ENCODE peak calls at places on chromosomes 1 and 21, in seven cellular contexts. C, V, I, G, D, U and P are unnamed samples.

GRCh38 chr1:201400257-201401230 is 1.4 kb upstream of the LAD1 start:
- DNase-seq in G (no peak), I (no peak), D (no peak), C (no peak), V (no peak), U (no peak), P (no peak)

GRCh38 chr1:198096390-198096789 is 60.4 kb upstream of the NEK7 start:
- DNase-seq in I (peak; percentile 41), U (no peak), D (no peak), G (no peak), C (no peak), V (no peak), P (no peak)

GRCh38 chr21:46063734-46064680 is 33.9 kb upstream of the COL6A2 start:
- DNase-seq in U (no peak), D (no peak), V (no peak), I (no peak), C (no peak), G (no peak), P (no peak)

GRCh38 chr1:225848044-225848955 is 33.9 kb downstream of the TMEM63A start:
- DNase-seq in C (no peak), V (no peak), G (peak; percentile 45), U (no peak), D (no peak), I (no peak), P (no peak)

GRCh38 chr21:41864311-41865001 is 14.7 kb downstream of the PRDM15 start:
- DNase-seq in I (no peak), C (no peak), V (no peak), D (no peak), G (no peak), U (no peak), P (no peak)

GRCh38 chr1:168513656-168514404 is 30.0 kb downstream of the XCL2 start:
- DNase-seq in U (no peak), D (no peak), V (no peak), I (no peak), G (peak; percentile 9), C (no peak), P (no peak)

GRCh38 chr1:223225061-223225460 is 82.0 kb upstream of the TLR5 start:
- DNase-seq in C (no peak), I (no peak), D (no peak), G (no peak), V (no peak), U (no peak), P (no peak)

GRCh38 chr1:221237587-221237986 is 358.3 kb downstream of the HLX start:
- DNase-seq in V (no peak), D (no peak), I (no peak), G (no peak), C (no peak), U (no peak), P (no peak)

GRCh38 chr1:234718509-234719453 is 108.8 kb upstream of the IRF2BP2 start:
- DNase-seq in D (no peak), V (no peak), U (peak; percentile 82), C (no peak), G (no peak), I (no peak), P (no peak)

GRCh38 chr1:44154665-44155064 is 13.2 kb upstream of the KLF18 start:
- DNase-seq in G (no peak), U (peak; percentile 8), D (peak; percentile 79), I (peak; percentile 79), C (no peak), V (no peak), P (no peak)

GRCh38 chr21:42411197-42411869 is 7.6 kb downstream of the UBASH3A start:
- DNase-seq in U (peak; percentile 32), C (no peak), I (peak; percentile 56), D (no peak), G (peak; percentile 44), V (no peak), P (no peak)

GRCh38 chr1:67459068-67459467 is 28.9 kb upstream of the SERBP1 start:
- DNase-seq in I (peak; percentile 69), C (no peak), U (no peak), G (no peak), V (peak; percentile 39), D (no peak), P (no peak)

GRCh38 chr1:236998571-236998970 is 5.7 kb downstream of the MT1HL1 start:
- DNase-seq in V (no peak), U (no peak), I (no peak), D (no peak), C (no peak), G (no peak), P (no peak)

GRCh38 chr1:179251675-179252074 is 22.2 kb upstream of the ABL2 start:
- DNase-seq in V (no peak), I (peak; percentile 38), C (peak; percentile 48), U (peak; percentile 44), G (peak; percentile 44), D (no peak), P (no peak)

GRCh38 chr1:76832521-76832920 is 34.8 kb upstream of the ST6GALNAC5 start:
- DNase-seq in G (no peak), U (no peak), D (no peak), C (no peak), V (no peak), I (no peak), P (no peak)

GRCh38 chr1:185894806-185895205 is 160.6 kb downstream of the HMCN1 start:
- DNase-seq in I (no peak), C (peak; percentile 49), G (no peak), U (no peak), V (no peak), D (no peak), P (no peak)

GRCh38 chr1:207866471-207867135 is 44.3 kb downstream of the CD34 start:
- DNase-seq in I (no peak), V (no peak), D (no peak), C (no peak), U (no peak), G (peak; percentile 45), P (no peak)

GRCh38 chr1:44616991-44617702 is 57.1 kb downstream of the TMEM53 start:
- DNase-seq in V (no peak), D (no peak), I (peak; percentile 72), G (no peak), C (no peak), U (no peak), P (no peak)

GRCh38 chr1:44220001-44220751 is 6.9 kb downstream of the DMAP1 start:
- DNase-seq in I (no peak), V (no peak), D (no peak), G (no peak), C (no peak), U (no peak), P (no peak)

GRCh38 chr21:39182016-39182415 is 1.2 kb downstream of the PSMG1 start:
- DNase-seq in C (peak; percentile 17), V (no peak), G (peak; percentile 42), D (no peak), U (no peak), I (no peak), P (no peak)

GRCh38 chr21:35202431-35202830 is 153.3 kb upstream of the RUNX1 start:
- DNase-seq in C (peak; percentile 17), G (no peak), D (no peak), V (no peak), I (no peak), U (no peak), P (no peak)

GRCh38 chr21:29748391-29749167 is 191.2 kb downstream of the GRIK1 start:
- DNase-seq in C (no peak), U (no peak), V (no peak), I (no peak), G (no peak), D (no peak), P (no peak)

GRCh38 chr1:235149824-235150223 is 11.2 kb downstream of the RBM34 start:
- DNase-seq in V (no peak), D (no peak), G (no peak), I (no peak), U (no peak), C (no peak), P (no peak)

GRCh38 chr1:62778208-62778607 is 5.7 kb upstream of the ATG4C start:
- DNase-seq in U (no peak), D (no peak), I (peak; percentile 43), C (no peak), V (no peak), G (no peak), P (no peak)

GRCh38 chr1:55718758-55719671 is 503.9 kb upstream of the USP24 start:
- DNase-seq in U (peak; percentile 73), I (peak; percentile 11), G (no peak), V (peak; percentile 50), D (no peak), C (no peak), P (no peak)
- H3K27ac ChIP-seq in U (no peak overlapping the region), I (no peak overlapping the region), G (no peak overlapping the region), V (no peak overlapping the region), D (no peak overlapping the region), C (no peak overlapping the region), P (no peak overlapping the region)

GRCh38 chr1:93616996-93617669 is 64.5 kb downstream of the BCAR3 start:
- DNase-seq in V (no peak), G (no peak), D (no peak), I (no peak), C (peak; percentile 77), U (peak; percentile 46), P (no peak)

GRCh38 chr1:93615201-93616150 is 66.2 kb downstream of the BCAR3 start:
- DNase-seq in V (no peak), U (peak; percentile 80), D (no peak), C (peak; percentile 28), I (peak; percentile 76), G (peak; percentile 44), P (no peak)

GRCh38 chr1:93617670-93618488 is 63.8 kb downstream of the BCAR3 start:
- DNase-seq in C (no peak), I (no peak), V (no peak), U (peak; percentile 94), D (no peak), G (no peak), P (no peak)

GRCh38 chr1:93614550-93615200 is 67.0 kb downstream of the BCAR3 start:
- DNase-seq in I (no peak), D (no peak), G (no peak), U (peak; percentile 45), C (no peak), V (no peak), P (peak; percentile 26)

GRCh38 chr1:93616221-93616995 is 65.2 kb downstream of the BCAR3 start:
- DNase-seq in G (no peak), I (no peak), D (no peak), C (no peak), V (no peak), U (no peak), P (no peak)
- TF ChIP-seq EZH2 in G (no peak), I (no peak), D (no peak), C (no peak), V (no peak), U (no peak), P (no peak)

GRCh38 chr1:35470964-35471613 is 86.1 kb downstream of the KIAA0319L start:
- DNase-seq in I (peak; percentile 6), C (no peak), V (peak; percentile 3), D (no peak), U (no peak), G (no peak), P (no peak)
- TF ChIP-seq POLR2AphosphoS5 in I (no peak), C (no peak), V (no peak), D (no peak), U (no peak), G (no peak), P (no peak)

GRCh38 chr1:59730302-59730701 is 84.4 kb upstream of the HOOK1 start:
- DNase-seq in G (no peak), D (no peak), U (no peak), I (no peak), V (no peak), C (no peak), P (no peak)
- H3K27ac ChIP-seq in G (peak overlapping the region; percentile 71), D (peak overlapping the region; percentile 51), U (peak overlapping the region; percentile 73), I (no peak overlapping the region), V (no peak overlapping the region), C (peak overlapping the region; percentile 79), P (no peak overlapping the region)